ENCODE peak calls at places on chromosomes 5 and 9, in seven cellular contexts. L is HS-5, H is dorsolateral prefrontal cortex, Q is putamen, W is small intestine, F is NCI-H1092, P is ureter. E is an unnamed sample.

GRCh38 chr9:89372230-89372816 is 54.0 kb downstream of the SECISBP2 start:
- DNase-seq in L (no peak), H (no peak), Q (no peak), W (no peak), F (no peak), P (no peak), E (no peak)

GRCh38 chr5:54361683-54362411 is 51.5 kb upstream of the ARL15 start:
- DNase-seq in L (no peak), H (peak; percentile 62), Q (no peak), W (peak; percentile 67), F (no peak), P (no peak), E (no peak)

GRCh38 chr5:127419007-127419406 is 98.4 kb upstream of the PRRC1 start:
- DNase-seq in L (no peak), H (no peak), Q (no peak), W (no peak), F (peak; percentile 50), P (no peak), E (no peak)

GRCh38 chr5:60036539-60036938 is 143.0 kb upstream of the PDE4D start:
- DNase-seq in L (no peak), H (no peak), Q (no peak), W (no peak), F (peak; percentile 51), P (no peak), E (no peak)

GRCh38 chr5:32096891-32097592 is 77.1 kb downstream of the GOLPH3 start:
- DNase-seq in L (no peak), H (no peak), Q (no peak), W (no peak), F (no peak), P (no peak), E (peak; percentile 70)

GRCh38 chr5:141677415-141677814 is 4.6 kb downstream of the ARAP3 start:
- DNase-seq in L (no peak), H (no peak), Q (no peak), W (no peak), F (no peak), P (no peak), E (no peak)

GRCh38 chr9:35675732-35676392 is 2.1 kb downstream of the CA9 start:
- DNase-seq in L (no peak), H (no peak), Q (no peak), W (no peak), F (no peak), P (no peak), E (no peak)

GRCh38 chr5:90542827-90543519 is 13.6 kb upstream of the LYSMD3 start:
- DNase-seq in L (no peak), H (no peak), Q (no peak), W (no peak), F (no peak), P (no peak), E (no peak)

GRCh38 chr5:172224996-172225395 is 31.0 kb downstream of the EFCAB9 start:
- DNase-seq in L (no peak), H (no peak), Q (no peak), W (no peak), F (no peak), P (no peak), E (no peak)

GRCh38 chr9:126915281-126915816 is 767 bp downstream of the RALGPS1 start:
- DNase-seq in L (no peak), H (no peak), Q (no peak), W (peak; percentile 88), F (no peak), P (peak; percentile 68), E (no peak)

GRCh38 chr9:86794356-86795046 is 152.8 kb downstream of the GAS1 start:
- DNase-seq in L (peak; percentile 36), H (no peak), Q (peak; percentile 38), W (no peak), F (no peak), P (no peak), E (no peak)

GRCh38 chr5:66850354-66851075 is 254.3 kb downstream of the MAST4 start:
- DNase-seq in L (no peak), H (no peak), Q (no peak), W (no peak), F (no peak), P (no peak), E (no peak)

GRCh38 chr5:108588323-108588722 is 159.4 kb upstream of the FER start:
- DNase-seq in L (no peak), H (no peak), Q (no peak), W (no peak), F (no peak), P (no peak), E (no peak)

GRCh38 chr9:121499427-121500164 is at the start of gene GGTA1:
- DNase-seq in L (peak; percentile 5), H (peak; percentile 24), Q (no peak), W (peak; percentile 20), F (no peak), P (peak; percentile 57), E (no peak)

GRCh38 chr5:122701640-122702523 is 73.0 kb upstream of the SNX2 start:
- DNase-seq in L (no peak), H (no peak), Q (no peak), W (no peak), F (no peak), P (no peak), E (no peak)

GRCh38 chr9:128142596-128142995 is 6.7 kb upstream of the LCN2 start:
- DNase-seq in L (no peak), H (no peak), Q (no peak), W (no peak), F (no peak), P (no peak), E (no peak)

GRCh38 chr5:31680528-31680927 is 41.6 kb downstream of the PDZD2 start:
- DNase-seq in L (no peak), H (peak; percentile 17), Q (peak; percentile 13), W (no peak), F (no peak), P (no peak), E (no peak)

GRCh38 chr9:35611230-35611797 is 6.3 kb downstream of the TESK1 start:
- DNase-seq in L (no peak), H (peak; percentile 61), Q (peak; percentile 48), W (peak; percentile 47), F (no peak), P (peak; percentile 53), E (no peak)

GRCh38 chr5:178350361-178351220 is 118.0 kb upstream of the PHYKPL start:
- DNase-seq in L (no peak), H (no peak), Q (no peak), W (no peak), F (no peak), P (no peak), E (no peak)

GRCh38 chr5:160269017-160269416 is 39.7 kb downstream of the FABP6 start:
- DNase-seq in L (no peak), H (peak; percentile 76), Q (peak; percentile 61), W (no peak), F (no peak), P (peak; percentile 89), E (no peak)

GRCh38 chr9:93967020-93967803 is 12.1 kb upstream of the BARX1 start:
- DNase-seq in L (no peak), H (no peak), Q (no peak), W (no peak), F (no peak), P (no peak), E (peak; percentile 65)

GRCh38 chr9:88197781-88198345 is 59.6 kb upstream of the SPATA31C2 start:
- DNase-seq in L (peak; percentile 83), H (no peak), Q (no peak), W (no peak), F (no peak), P (no peak), E (no peak)

GRCh38 chr9:20835364-20836286 is 151.6 kb downstream of the FOCAD start:
- DNase-seq in L (no peak), H (no peak), Q (no peak), W (no peak), F (no peak), P (no peak), E (no peak)

GRCh38 chr9:105700598-105701544 is 6.5 kb downstream of the TMEM38B start:
- DNase-seq in L (no peak), H (no peak), Q (no peak), W (peak; percentile 20), F (no peak), P (no peak), E (no peak)

GRCh38 chr9:79616013-79616412 is 44.2 kb downstream of the TLE4 start:
- DNase-seq in L (no peak), H (no peak), Q (no peak), W (no peak), F (no peak), P (no peak), E (no peak)

GRCh38 chr5:157930710-157931109 is 71.8 kb upstream of the CLINT1 start:
- DNase-seq in L (no peak), H (peak; percentile 16), Q (no peak), W (peak; percentile 76), F (peak; percentile 25), P (no peak), E (no peak)

GRCh38 chr5:146076455-146076854 is 28.9 kb downstream of the PLAC8L1 start:
- DNase-seq in L (no peak), H (no peak), Q (no peak), W (peak; percentile 20), F (no peak), P (no peak), E (no peak)

E was measured in vagina.